ENCODE peak calls at places on chromosomes 16 and 17, in four cellular contexts. D, G, C and E are unnamed samples.

GRCh38 chr17:41692722-41693521 is 4.2 kb downstream of the EIF1 start:
- DNase-seq in D (no peak), C (no peak), G (no peak), E (peak; percentile 16)

GRCh38 chr17:3695723-3696411 is at the start of gene P2RX5:
- DNase-seq in D (peak; percentile 73), C (no peak), G (peak; percentile 38), E (no peak)

GRCh38 chr16:53509906-53510703 is 7.1 kb upstream of the AKTIP start:
- DNase-seq in C (peak; percentile 62), D (peak; percentile 78), G (peak; percentile 41), E (peak; percentile 38)

GRCh38 chr17:77433385-77434135 is 292.8 kb downstream of the SEC14L1 start:
- DNase-seq in D (peak; percentile 68), C (no peak), G (no peak), E (peak; percentile 31)

GRCh38 chr16:177394-177822 is 928 bp downstream of the HBA1 start:
- DNase-seq in D (no peak), C (no peak), G (no peak), E (no peak)

GRCh38 chr17:8060274-8060673 is 21.4 kb downstream of the ALOX15B start:
- DNase-seq in C (peak; percentile 54), G (peak; percentile 38), D (peak; percentile 68), E (peak; percentile 42)

GRCh38 chr16:85321856-85322271 is 209.6 kb upstream of the CIBAR2 start:
- DNase-seq in C (peak; percentile 98), G (no peak), D (no peak), E (no peak)

GRCh38 chr16:6482861-6483530 is 849.6 kb upstream of the RBFOX1 start:
- DNase-seq in D (no peak), G (no peak), C (no peak), E (no peak)

GRCh38 chr16:74999683-75000480 is 1.1 kb downstream of the ZNRF1 start:
- DNase-seq in G (peak; percentile 27), D (peak; percentile 77), C (peak; percentile 34), E (peak; percentile 57)

GRCh38 chr16:79601092-79601977 is 798 bp upstream of the MAF start:
- DNase-seq in C (peak; percentile 58), D (no peak), G (no peak), E (peak; percentile 28)

GRCh38 chr17:63549289-63549945 is 860 bp upstream of the DCAF7 start:
- DNase-seq in D (no peak), G (no peak), C (no peak), E (no peak)

GRCh38 chr17:64739316-64740058 is 77.4 kb upstream of the SMURF2 start:
- DNase-seq in G (no peak), C (no peak), D (no peak), E (no peak)

DNA sequence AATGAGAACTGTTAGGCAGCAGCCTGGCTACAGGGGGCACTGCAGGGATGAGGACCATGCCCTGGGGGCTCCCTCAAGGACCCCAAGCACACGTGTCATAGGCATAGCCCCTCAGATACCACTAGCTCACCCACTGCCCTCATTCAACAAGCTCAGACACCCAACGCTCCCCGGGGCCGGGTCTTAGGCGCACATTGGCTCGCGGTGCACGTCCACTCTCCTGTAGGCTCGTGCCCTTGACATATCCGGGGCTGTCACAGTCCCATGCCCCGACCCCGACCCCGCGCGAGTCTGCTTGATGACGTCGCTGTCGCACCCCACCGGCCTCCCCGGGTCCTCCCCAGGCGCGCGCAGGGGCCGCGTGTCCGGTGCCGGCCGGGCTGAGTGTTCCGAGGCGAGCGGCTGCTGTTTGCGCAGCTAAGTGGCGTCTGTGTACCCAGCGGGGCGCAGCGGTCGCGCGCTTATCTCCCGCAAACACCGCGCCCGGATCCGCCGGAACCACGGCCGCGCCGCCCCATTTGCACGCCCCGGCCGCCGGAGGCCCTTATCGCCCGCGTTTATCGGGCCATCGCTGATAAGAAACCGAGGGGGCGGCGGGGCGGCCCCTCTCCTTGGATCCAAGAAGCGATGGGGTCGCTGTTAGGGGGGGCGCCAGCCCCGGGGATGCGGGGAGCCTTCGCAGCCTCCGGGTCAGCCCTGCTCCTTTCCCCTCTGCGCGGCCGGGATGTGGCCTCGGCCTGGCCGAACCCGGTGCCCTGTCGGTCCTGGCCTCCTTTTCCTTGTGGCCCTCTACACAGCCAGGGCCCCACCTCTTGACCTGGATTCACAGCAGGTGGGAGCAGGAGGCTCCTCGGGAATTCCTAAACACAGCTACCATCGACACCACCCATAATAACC is 20.7 kb upstream of the NAGS start:
- DNase-seq in G (no peak), D (no peak), C (no peak), E (no peak)
- TF ChIP-seq CTCF in G (no peak), D (no peak), C (no peak), E (no peak)

DNA sequence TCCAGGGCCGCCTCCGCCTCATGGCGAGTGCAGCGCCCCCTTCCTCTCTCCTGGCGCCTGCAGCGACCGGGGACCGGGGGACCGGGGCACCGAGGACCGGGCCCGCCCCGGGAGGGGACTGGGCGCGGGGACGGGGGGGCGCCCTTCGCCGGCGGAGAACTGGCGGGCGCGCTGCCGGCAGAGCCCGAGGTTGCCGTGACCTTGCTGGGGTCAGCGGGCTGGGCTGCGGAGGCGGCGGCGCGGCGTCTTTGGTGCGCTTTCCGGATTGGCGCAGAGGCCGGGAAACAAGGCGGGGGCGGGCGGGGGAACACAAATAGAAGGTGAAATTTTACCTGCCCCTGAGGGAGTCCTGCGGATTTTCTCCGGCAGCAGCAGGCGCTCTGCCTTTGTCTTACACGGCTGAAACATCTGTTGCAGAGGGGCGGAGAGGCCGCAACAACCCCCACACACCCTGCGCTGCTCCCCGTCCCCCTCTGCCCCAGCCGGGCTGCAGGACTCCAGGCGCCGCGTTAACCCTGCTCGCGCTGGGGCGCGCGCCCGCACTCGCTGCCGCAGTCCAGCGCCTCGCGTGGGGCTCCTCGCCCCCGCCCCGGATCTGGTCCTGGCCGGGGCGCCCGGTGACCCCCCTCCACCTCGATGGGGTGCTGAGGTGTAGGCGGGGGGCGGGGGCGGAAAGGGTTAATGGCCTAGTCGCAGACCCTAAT is 53.5 kb downstream of the SREBF1 start:
- DNase-seq in C (no peak), G (no peak), D (peak; percentile 79), E (peak; percentile 52)
- H3K27ac ChIP-seq in C (peak overlapping the region; percentile 82), G (no peak overlapping the region), D (peak overlapping the region; percentile 36), E (peak overlapping the region; percentile 29)

DNA sequence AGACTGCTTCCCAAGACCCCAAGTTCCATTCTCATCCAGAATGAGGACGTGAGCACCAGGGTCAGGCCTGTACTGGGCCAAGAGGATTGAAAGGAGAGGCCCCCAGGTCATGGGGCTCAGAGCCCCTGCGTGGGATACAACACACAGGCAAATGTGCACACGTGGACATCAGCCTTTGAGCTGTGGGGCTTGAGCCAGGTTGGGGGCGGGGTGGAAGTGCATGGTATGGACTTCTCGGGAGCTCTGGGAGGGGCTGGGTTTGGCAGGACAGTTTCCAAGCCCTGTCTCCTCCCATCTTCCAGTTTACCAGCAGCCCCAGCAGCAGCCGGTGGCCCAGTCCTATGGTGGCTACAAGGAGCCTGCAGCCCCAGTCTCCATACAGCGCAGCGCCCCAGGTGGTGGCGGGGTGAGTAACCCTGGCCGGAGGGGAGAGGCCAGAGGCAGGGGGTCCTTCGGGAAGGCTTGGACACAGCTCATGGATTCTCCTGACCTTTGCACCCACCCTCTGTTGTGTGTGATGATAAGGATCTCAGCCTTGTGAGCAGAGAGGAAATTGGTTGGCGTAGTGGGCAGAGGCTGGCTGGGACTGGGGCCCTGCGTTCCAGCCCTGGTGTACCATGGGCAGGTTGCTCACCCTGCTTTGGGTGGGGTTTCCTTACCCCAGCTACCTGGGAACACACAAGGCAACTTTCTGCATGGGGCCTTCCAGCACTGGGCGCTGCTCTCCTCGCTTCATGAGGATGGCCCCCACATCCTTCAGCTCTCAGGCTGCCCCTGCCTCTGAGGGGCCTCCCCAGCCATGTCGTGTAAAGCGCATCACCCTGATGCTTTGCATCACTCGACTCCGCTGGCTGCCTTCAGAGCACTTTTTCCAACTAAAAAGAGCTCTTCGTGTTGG is 10.4 kb upstream of the LASP1NB start:
- DNase-seq in D (peak; percentile 42), G (no peak), C (no peak), E (no peak)
- TF ChIP-seq CTCF in D (no peak), G (no peak), C (no peak), E (no peak)

GRCh38 chr17:39761861-39762496 is 24.2 kb downstream of the GRB7 start:
- DNase-seq in G (no peak), D (no peak), C (no peak), E (no peak)

GRCh38 chr17:39767147-39767546 is 29.4 kb downstream of the GRB7 start:
- DNase-seq in C (no peak), G (no peak), D (no peak), E (no peak)

GRCh38 chr17:39765159-39765558 is 27.4 kb downstream of the GRB7 start:
- DNase-seq in G (no peak), D (no peak), C (no peak), E (no peak)

GRCh38 chr17:39765766-39766165 is 28.0 kb downstream of the GRB7 start:
- DNase-seq in D (no peak), C (no peak), G (no peak), E (no peak)

DNA sequence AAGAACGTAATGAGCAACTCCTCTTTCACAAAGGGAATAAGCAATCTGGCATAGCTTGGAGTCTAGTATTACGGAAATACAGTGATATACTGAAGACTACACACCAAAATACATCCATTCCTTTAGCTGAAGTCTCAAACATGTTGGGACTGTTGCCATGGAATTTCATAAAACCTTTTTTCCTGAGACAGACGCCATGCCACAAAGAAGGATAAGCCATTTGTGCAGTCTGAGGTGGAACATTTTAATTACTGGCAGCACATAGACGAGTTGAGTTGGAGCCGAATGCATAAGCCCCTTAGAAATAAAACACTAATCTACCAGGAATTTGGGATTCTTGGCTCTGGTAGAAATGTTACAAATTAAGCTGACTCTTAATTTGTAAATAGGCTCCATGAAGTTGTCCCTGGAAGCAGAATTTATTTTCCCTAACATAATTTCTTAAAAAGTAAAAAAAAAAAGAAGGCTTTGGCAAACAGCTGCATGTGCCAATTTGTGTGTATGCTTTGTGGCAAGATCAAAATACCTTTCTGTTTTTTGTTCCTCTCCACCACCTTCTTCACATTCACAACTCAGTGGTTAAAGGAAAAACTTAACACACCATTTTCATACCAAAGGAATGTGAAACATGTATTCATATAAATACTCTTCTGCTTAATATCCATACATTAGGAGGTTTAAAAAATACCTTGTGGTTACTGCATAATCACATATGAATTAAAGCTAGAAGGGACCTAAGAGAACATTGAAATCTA is 25.5 kb downstream of the GRB7 start:
- DNase-seq in G (no peak), C (no peak), D (peak; percentile 9), E (no peak)
- H3K27ac ChIP-seq in G (no peak overlapping the region), C (no peak overlapping the region), D (no peak overlapping the region), E (no peak overlapping the region)

GRCh38 chr16:59044616-59045015 is 310.5 kb upstream of the GOT2 start:
- DNase-seq in G (no peak), C (no peak), D (no peak), E (no peak)

GRCh38 chr16:59046335-59046734 is 312.2 kb upstream of the GOT2 start:
- DNase-seq in G (no peak), C (no peak), D (no peak), E (no peak)

GRCh38 chr16:59048876-59049275 is 314.8 kb upstream of the GOT2 start:
- DNase-seq in D (no peak), G (no peak), C (no peak), E (no peak)

GRCh38 chr16:59045496-59045895 is 311.4 kb upstream of the GOT2 start:
- DNase-seq in G (no peak), C (no peak), D (no peak), E (no peak)

GRCh38 chr16:59047114-59047513 is 313.0 kb upstream of the GOT2 start:
- DNase-seq in C (no peak), G (no peak), D (no peak), E (no peak)
- TF ChIP-seq CTCF in C (no peak), G (no peak), D (no peak), E (no peak)

DNA sequence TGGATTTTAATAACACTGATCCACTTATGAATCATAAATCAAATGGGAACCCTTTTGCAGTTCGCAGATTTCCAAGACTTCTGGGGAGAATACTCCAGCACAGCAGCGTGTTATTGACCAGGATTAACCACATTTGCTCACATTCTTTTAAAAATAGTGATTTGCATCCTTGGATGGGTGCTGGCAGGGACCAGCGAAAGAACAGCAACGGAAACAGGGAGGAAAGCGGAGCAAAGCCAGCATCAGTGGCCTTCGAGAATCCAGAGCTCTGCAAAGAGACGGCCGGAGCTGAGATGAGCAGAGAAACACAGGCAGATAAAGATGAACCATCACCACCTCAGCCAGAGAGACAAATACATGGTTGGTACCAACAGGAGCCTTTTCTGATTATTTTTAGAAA is 623.2 kb upstream of the ZFHX3 start:
- DNase-seq in G (no peak), D (no peak), C (no peak), E (no peak)
- H3K27ac ChIP-seq in G (no peak overlapping the region), D (no peak overlapping the region), C (no peak overlapping the region), E (no peak overlapping the region)